ENCODE peak calls at places on chromosomes 2 and 18, in seven cellular contexts. P is ovary; R is CD4-positive, alpha-beta T cell; C is uterus; F is CD8-positive, alpha-beta memory T cell; S is transverse colon; T is stimulated activated CD8-positive, alpha-beta memory T cell treated with anti-CD3 and anti-CD28 coated beads, Interleukin-15, amount 100 ng/mL, for 24 hours. L is an unnamed sample.

GRCh38 chr2:38165698-38166097 is 89.7 kb upstream of the CYP1B1 start:
- DNase-seq in T (no peak), F (no peak), C (no peak), R (no peak), P (no peak), S (no peak), L (no peak)

GRCh38 chr18:74368901-74369705 is 53.5 kb downstream of the C18orf63 start:
- DNase-seq in P (no peak), S (peak; percentile 79), R (no peak), C (no peak), T (no peak), F (no peak), L (no peak)

GRCh38 chr2:9250498-9251153 is 44.0 kb downstream of the ASAP2 start:
- DNase-seq in R (no peak), T (no peak), C (no peak), P (no peak), S (no peak), F (no peak), L (no peak)

GRCh38 chr2:151891566-151892194 is 63.5 kb upstream of the ARL5A start:
- DNase-seq in C (no peak), F (no peak), R (no peak), S (peak; percentile 32), T (no peak), P (no peak), L (no peak)

GRCh38 chr18:37997695-37998094 is 432.1 kb upstream of the CELF4 start:
- DNase-seq in T (no peak), S (no peak), R (no peak), P (no peak), C (no peak), F (no peak), L (no peak)

GRCh38 chr18:8426401-8426800 is 182.8 kb upstream of the RAB12 start:
- DNase-seq in P (no peak), C (no peak), S (no peak), F (no peak), T (no peak), R (no peak), L (no peak)

GRCh38 chr2:74740395-74741075 is 86.5 kb downstream of the SEMA4F start:
- DNase-seq in R (no peak), F (no peak), T (no peak), C (no peak), S (peak; percentile 85), P (no peak), L (no peak)

GRCh38 chr2:135663148-135663700 is 78.4 kb upstream of the UBXN4 start:
- DNase-seq in R (no peak), C (no peak), F (no peak), S (no peak), P (no peak), T (no peak), L (no peak)

GRCh38 chr2:40360652-40361051 is 91.2 kb downstream of the SLC8A1 start:
- DNase-seq in C (no peak), F (no peak), P (no peak), R (no peak), S (no peak), T (no peak), L (no peak)

GRCh38 chr18:58993260-58993659 is 128.6 kb downstream of the ZNF532 start:
- DNase-seq in P (no peak), S (no peak), F (no peak), C (no peak), T (no peak), R (no peak), L (no peak)

GRCh38 chr18:49725809-49726514 is 87.4 kb downstream of the ACAA2 start:
- DNase-seq in C (peak; percentile 56), T (no peak), R (no peak), S (peak; percentile 30), P (peak; percentile 17), F (no peak), L (no peak)

GRCh38 chr18:78507217-78507616 is 472.4 kb upstream of the SALL3 start:
- DNase-seq in S (no peak), R (no peak), C (no peak), F (no peak), T (no peak), P (no peak), L (no peak)

GRCh38 chr2:178855151-178855550 is 47.9 kb upstream of the TTN start:
- DNase-seq in S (no peak), P (no peak), T (no peak), R (no peak), F (no peak), C (no peak), L (no peak)

GRCh38 chr2:149019768-149020167 is 18.7 kb upstream of the LYPD6B start:
- DNase-seq in F (no peak), S (no peak), C (no peak), P (no peak), T (no peak), R (no peak), L (no peak)

GRCh38 chr2:7011376-7012083 is 94.3 kb downstream of the RNF144A start:
- DNase-seq in C (no peak), T (no peak), F (no peak), S (no peak), P (no peak), R (no peak), L (no peak)

GRCh38 chr18:26978812-26979341 is 113.4 kb upstream of the AQP4 start:
- DNase-seq in F (no peak), P (no peak), T (no peak), C (no peak), R (no peak), S (no peak), L (no peak)

GRCh38 chr2:158676696-158677095 is 118.4 kb upstream of the DAPL1 start:
- DNase-seq in C (no peak), P (no peak), F (no peak), R (no peak), T (no peak), S (no peak), L (no peak)

GRCh38 chr2:102522169-102522568 is 49.1 kb downstream of the SLC9A4 start:
- DNase-seq in P (no peak), S (no peak), F (no peak), R (no peak), T (no peak), C (no peak), L (no peak)

GRCh38 chr18:55401638-55402191 is 186.3 kb downstream of the TCF4 start:
- DNase-seq in S (no peak), R (no peak), T (no peak), C (peak; percentile 62), P (peak; percentile 41), F (no peak), L (no peak)

GRCh38 chr18:8701546-8702118 is 3.7 kb upstream of the MTCL1 start:
- DNase-seq in S (no peak), R (no peak), P (no peak), T (no peak), F (no peak), C (no peak), L (no peak)

GRCh38 chr2:45237850-45238542 is 228.7 kb upstream of the SIX2 start:
- DNase-seq in F (no peak), R (no peak), S (no peak), T (no peak), C (peak; percentile 22), P (no peak), L (no peak)

GRCh38 chr2:173028671-173029070 is 47.0 kb upstream of the MAP3K20 start:
- DNase-seq in C (no peak), T (no peak), S (no peak), R (no peak), F (no peak), P (no peak), L (no peak)

GRCh38 chr18:8605974-8606373 is 3.3 kb upstream of the RAB12 start:
- DNase-seq in P (no peak), F (no peak), T (no peak), R (no peak), C (no peak), S (no peak), L (no peak)

GRCh38 chr2:150575861-150576260 is 88.4 kb upstream of the RND3 start:
- DNase-seq in S (no peak), P (no peak), F (no peak), R (no peak), T (no peak), C (no peak), L (no peak)

GRCh38 chr2:54639609-54640008 is 83.9 kb upstream of the EML6 start:
- DNase-seq in T (no peak), P (no peak), R (no peak), S (no peak), F (no peak), C (no peak), L (no peak)

GRCh38 chr2:19987936-19988335 is 2.0 kb downstream of the WDR35 start:
- DNase-seq in T (no peak), F (no peak), C (no peak), P (no peak), S (no peak), R (no peak), L (no peak)

GRCh38 chr2:218257390-218257981 is 3.3 kb upstream of the GPBAR1 start:
- DNase-seq in C (no peak), F (peak; percentile 58), T (peak; percentile 41), R (peak; percentile 49), P (no peak), S (peak; percentile 31), L (peak; percentile 71)

GRCh38 chr2:195575879-195576391 is 81.1 kb upstream of the SLC39A10 start:
- DNase-seq in F (no peak), S (peak; percentile 33), R (no peak), P (no peak), C (no peak), T (no peak), L (no peak)

GRCh38 chr2:23550553-23550952 is 165.6 kb downstream of the KLHL29 start:
- DNase-seq in R (no peak), T (no peak), F (no peak), S (no peak), P (no peak), C (no peak), L (no peak)

GRCh38 chr2:2590141-2590540 is 259.1 kb upstream of the MYT1L start:
- DNase-seq in P (no peak), S (no peak), R (no peak), C (no peak), T (no peak), F (no peak), L (no peak)

GRCh38 chr2:239930871-239931771 is 94.0 kb downstream of the NDUFA10 start:
- DNase-seq in T (no peak), R (no peak), S (no peak), C (no peak), P (peak; percentile 4), F (no peak), L (no peak)

GRCh38 chr2:48452108-48452507 is 77.8 kb upstream of the STON1 start:
- DNase-seq in R (no peak), C (no peak), S (no peak), P (no peak), F (no peak), T (no peak), L (no peak)

GRCh38 chr2:56334622-56335021 is 150.8 kb downstream of the CCDC85A start:
- DNase-seq in R (no peak), P (no peak), T (no peak), S (no peak), C (no peak), F (no peak), L (no peak)

GRCh38 chr2:149040451-149040850 is 2.0 kb downstream of the LYPD6B start:
- DNase-seq in T (peak; percentile 40), P (no peak), R (no peak), C (no peak), S (peak; percentile 45), F (peak; percentile 29), L (peak; percentile 5)

GRCh38 chr2:217166241-217166640 is 306.4 kb upstream of the TNP1 start:
- DNase-seq in R (no peak), C (no peak), S (no peak), F (no peak), P (no peak), T (no peak), L (no peak)

GRCh38 chr2:128485761-128486639 is 167.3 kb upstream of the HS6ST1 start:
- DNase-seq in R (no peak), C (no peak), P (no peak), T (no peak), S (no peak), F (no peak), L (no peak)